ENCODE peak calls at places on chromosome 3, in eight cellular contexts. D, W, C, T, L, Y, O and U are unnamed samples.

GRCh38 chr3:73188707-73189106 is 127.2 kb downstream of the EBLN2 start:
- DNase-seq in D (peak; percentile 16), W (no peak), C (no peak), T (no peak), L (no peak), Y (peak; percentile 6), O (no peak), U (no peak)

GRCh38 chr3:189157232-189158007 is 14.4 kb upstream of the TPRG1 start:
- DNase-seq in D (no peak), W (no peak), C (no peak), T (no peak), L (no peak), Y (no peak), O (no peak), U (no peak)

GRCh38 chr3:159416854-159417253 is 571.8 kb upstream of the IL12A start:
- DNase-seq in D (peak; percentile 23), W (peak; percentile 15), C (no peak), T (peak; percentile 92), L (no peak), Y (peak; percentile 28), O (no peak), U (no peak)

GRCh38 chr3:173913985-173914421 is 516.5 kb downstream of the NLGN1 start:
- DNase-seq in D (no peak), W (no peak), C (no peak), T (peak; percentile 69), L (no peak), Y (no peak), O (no peak), U (no peak)

GRCh38 chr3:74347563-74348268 is 266.7 kb downstream of the CNTN3 start:
- DNase-seq in D (no peak), W (no peak), C (no peak), T (no peak), L (no peak), Y (no peak), O (no peak), U (no peak)

GRCh38 chr3:192831111-192831644 is 86.5 kb downstream of the MB21D2 start:
- DNase-seq in D (no peak), W (peak; percentile 82), C (no peak), T (peak; percentile 98), L (peak; percentile 80), Y (peak; percentile 98), O (no peak), U (no peak)

GRCh38 chr3:158846803-158847465 is 45.1 kb downstream of the MFSD1 start:
- DNase-seq in D (no peak), W (no peak), C (no peak), T (no peak), L (no peak), Y (no peak), O (no peak), U (no peak)

GRCh38 chr3:167813169-167814123 is 77.9 kb downstream of the SERPINI1 start:
- DNase-seq in D (no peak), W (no peak), C (no peak), T (no peak), L (no peak), Y (peak; percentile 9), O (peak; percentile 62), U (no peak)

DNA sequence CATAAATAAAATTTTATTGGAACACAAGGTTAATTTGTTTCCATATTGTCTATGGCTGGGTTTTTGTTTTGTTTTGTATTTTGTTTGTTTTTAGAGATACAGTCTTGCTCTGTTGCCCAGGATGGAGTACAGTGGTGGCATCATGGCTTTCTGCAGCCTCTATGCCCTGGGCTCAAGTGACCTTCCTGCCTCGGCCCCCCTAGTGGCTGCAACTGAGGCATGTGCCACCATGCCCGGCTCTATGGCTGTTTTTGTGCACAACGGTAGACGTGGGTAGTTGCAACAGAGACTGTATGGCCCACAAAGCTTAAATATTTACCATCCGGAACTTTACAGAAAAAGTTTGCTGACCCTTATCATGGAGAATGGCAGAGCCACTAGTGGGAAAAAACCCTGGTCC is 46.8 kb upstream of the C3orf70 start:
- DNase-seq in D (no peak), W (no peak), C (no peak), T (no peak), L (no peak), Y (no peak), O (no peak), U (no peak)
- TF ChIP-seq CTCF in D (no peak), W (no peak), C (no peak), T (no peak), L (no peak), Y (no peak), O (no peak), U (no peak)

GRCh38 chr3:17982211-17982880 is 239.9 kb upstream of the TBC1D5 start:
- DNase-seq in D (no peak), W (no peak), C (no peak), T (no peak), L (peak; percentile 1), Y (no peak), O (no peak), U (no peak)

GRCh38 chr3:17979911-17980310 is 237.5 kb upstream of the TBC1D5 start:
- DNase-seq in D (no peak), W (no peak), C (no peak), T (no peak), L (no peak), Y (no peak), O (no peak), U (no peak)

GRCh38 chr3:17983106-17983505 is 240.7 kb upstream of the TBC1D5 start:
- DNase-seq in D (no peak), W (no peak), C (no peak), T (no peak), L (no peak), Y (no peak), O (no peak), U (no peak)

GRCh38 chr3:17974206-17974841 is 231.9 kb upstream of the TBC1D5 start:
- DNase-seq in D (no peak), W (peak; percentile 7), C (no peak), T (no peak), L (no peak), Y (peak; percentile 16), O (no peak), U (no peak)

DNA sequence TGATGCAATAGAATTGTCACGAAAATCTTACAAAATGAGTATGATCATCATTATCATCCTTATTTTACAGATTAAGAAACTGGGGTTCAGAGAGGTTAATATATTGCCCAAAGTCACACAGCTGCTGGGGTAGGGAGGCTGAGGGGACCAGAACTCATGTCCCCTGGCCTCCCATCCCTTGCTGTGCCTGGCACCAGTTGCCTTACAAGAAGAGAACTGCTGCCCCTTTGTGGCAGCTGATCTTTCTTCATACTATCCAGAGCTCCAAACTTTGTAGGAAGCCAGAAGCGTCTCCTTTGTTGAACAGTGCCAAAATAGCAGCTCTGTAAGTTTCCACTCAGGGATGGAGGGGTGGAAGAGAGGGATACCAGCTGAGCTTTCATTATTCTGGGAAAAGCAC is 236.8 kb upstream of the TBC1D5 start:
- DNase-seq in D (no peak), W (no peak), C (no peak), T (no peak), L (no peak), Y (no peak), O (peak; percentile 26), U (no peak)
- TF ChIP-seq CTCF in D (no peak), W (no peak), C (no peak), T (no peak), L (peak; percentile 11), Y (no peak), O (peak; percentile 32), U (no peak)

DNA sequence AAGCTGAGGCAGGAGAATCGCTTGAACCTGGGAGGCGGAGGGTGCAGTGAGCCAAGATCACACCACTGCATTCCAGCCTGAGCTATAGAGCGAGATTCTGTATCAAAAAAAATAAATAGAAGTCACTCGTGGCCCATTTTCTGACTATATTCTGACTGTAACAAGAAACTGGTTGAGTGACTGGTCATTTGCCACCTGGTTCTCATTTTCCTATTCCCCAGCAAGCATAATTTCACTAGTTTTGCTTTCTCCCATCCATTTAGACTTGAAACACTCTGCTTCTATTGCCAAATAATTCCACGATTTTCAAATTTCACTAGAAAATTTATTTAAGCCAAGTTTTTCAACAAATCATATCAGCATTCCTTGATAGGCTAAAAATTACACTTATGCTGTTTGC is 40.7 kb downstream of the C3orf70 start:
- DNase-seq in D (no peak), W (no peak), C (no peak), T (no peak), L (no peak), Y (no peak), O (no peak), U (no peak)
- TF ChIP-seq CTCF in D (no peak), W (no peak), C (no peak), T (no peak), L (no peak), Y (no peak), O (no peak), U (no peak)

DNA sequence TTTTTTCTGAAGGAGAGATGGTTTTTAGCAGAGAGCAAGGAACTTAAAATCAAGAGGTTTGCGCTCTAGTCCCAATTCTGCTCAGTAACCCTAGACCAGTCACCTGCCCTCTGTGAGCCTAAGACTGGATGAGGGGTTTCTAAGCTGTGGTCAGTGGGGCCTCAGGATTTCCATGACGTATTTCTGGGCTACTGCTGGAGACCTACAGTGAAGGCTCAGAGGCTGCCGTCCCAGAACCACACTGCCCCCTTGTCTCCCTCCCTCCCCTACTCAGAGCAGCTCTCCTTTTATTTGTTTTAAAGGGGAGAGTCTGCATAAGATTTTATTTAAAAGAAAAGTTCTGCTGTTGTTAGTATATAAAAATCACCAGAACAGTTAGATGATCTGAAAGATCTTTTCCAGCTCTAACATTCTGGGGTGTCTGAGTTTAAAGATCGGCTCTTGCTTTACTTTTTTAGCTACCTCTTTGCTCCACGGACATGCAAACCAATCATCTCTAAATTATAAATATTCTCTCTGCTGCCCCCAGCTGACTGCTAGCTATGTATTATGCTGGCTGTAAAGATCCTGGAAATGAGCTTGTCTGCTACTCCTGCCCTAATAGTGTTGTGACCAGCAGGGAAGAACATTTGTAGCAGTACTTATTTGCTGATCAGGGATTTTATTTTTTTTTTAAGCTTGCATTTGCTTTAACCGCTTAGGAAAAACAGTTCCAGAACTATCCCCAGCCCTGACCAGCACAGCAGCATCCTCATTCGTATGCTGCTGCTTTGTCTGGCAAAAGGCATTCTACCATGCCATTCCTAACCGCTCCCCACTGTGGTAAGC is 28.6 kb upstream of the NDUFB4 start:
- DNase-seq in D (no peak), W (peak; percentile 66), C (no peak), T (peak; percentile 73), L (no peak), Y (peak; percentile 44), O (peak; percentile 45), U (no peak)
- TF ChIP-seq CTCF in D (peak; percentile 7), W (peak; percentile 55), C (no peak), T (peak; percentile 50), L (peak; percentile 61), Y (peak; percentile 46), O (peak; percentile 58), U (no peak)

GRCh38 chr3:196198771-196199753 is 12.1 kb downstream of the ZDHHC19 start:
- DNase-seq in D (no peak), W (no peak), C (no peak), T (no peak), L (peak; percentile 76), Y (peak; percentile 15), O (peak; percentile 31), U (no peak)
- TF ChIP-seq CTCF in D (no peak), W (no peak), C (no peak), T (no peak), L (peak; percentile 34), Y (peak; percentile 26), O (no peak), U (no peak)